ENCODE peak calls at places on chromosomes 6 and 20, in seven cellular contexts. One of them, this sample, is unnamed.
A peak's percentile ranks its signal among the peaks of the same experiment; 100 is the strongest.

GRCh38 chr20:23149623-23150279 is 63.6 kb upstream of the CD93 start:
- DNase-seq in heart right ventricle: no peak
- DNase-seq in activated naive CD8-positive, alpha-beta T cell treated with anti-CD3 and anti-CD28 coated beads, Interleukin-2, amount 50 U/mL, for 24 hours: no peak
- DNase-seq in fibroblast of lung: no peak
- DNase-seq in prostate gland: no peak
- DNase-seq in AG09319: no peak
- DNase-seq in Calu3: no peak
- DNase-seq in this sample: peak; percentile 14

GRCh38 chr20:49377326-49377725 is 99.5 kb upstream of the ZNFX1 start:
- DNase-seq in Calu3: no peak
- DNase-seq in fibroblast of lung: no peak
- DNase-seq in activated naive CD8-positive, alpha-beta T cell treated with anti-CD3 and anti-CD28 coated beads, Interleukin-2, amount 50 U/mL, for 24 hours: no peak
- DNase-seq in prostate gland: no peak
- DNase-seq in AG09319: no peak
- DNase-seq in heart right ventricle: no peak
- DNase-seq in this sample: no peak

GRCh38 chr20:23087587-23088275 is 1.6 kb upstream of the CD93 start:
- DNase-seq in prostate gland: no peak
- DNase-seq in heart right ventricle: no peak
- DNase-seq in AG09319: no peak
- DNase-seq in Calu3: no peak
- DNase-seq in activated naive CD8-positive, alpha-beta T cell treated with anti-CD3 and anti-CD28 coated beads, Interleukin-2, amount 50 U/mL, for 24 hours: no peak
- DNase-seq in fibroblast of lung: no peak
- DNase-seq in this sample: no peak

GRCh38 chr20:44805991-44806729 is 4.2 kb downstream of the RIMS4 start:
- DNase-seq in activated naive CD8-positive, alpha-beta T cell treated with anti-CD3 and anti-CD28 coated beads, Interleukin-2, amount 50 U/mL, for 24 hours: no peak
- DNase-seq in prostate gland: no peak
- DNase-seq in heart right ventricle: no peak
- DNase-seq in AG09319: peak; percentile 93
- DNase-seq in Calu3: no peak
- DNase-seq in fibroblast of lung: peak; percentile 93
- DNase-seq in this sample: no peak

GRCh38 chr6:35046862-35047261 is 94.3 kb downstream of the TCP11 start:
- DNase-seq in activated naive CD8-positive, alpha-beta T cell treated with anti-CD3 and anti-CD28 coated beads, Interleukin-2, amount 50 U/mL, for 24 hours: no peak
- DNase-seq in Calu3: no peak
- DNase-seq in fibroblast of lung: no peak
- DNase-seq in prostate gland: no peak
- DNase-seq in heart right ventricle: no peak
- DNase-seq in AG09319: no peak
- DNase-seq in this sample: no peak

GRCh38 chr6:45841062-45841461 is 174.6 kb downstream of the CLIC5 start:
- DNase-seq in Calu3: no peak
- DNase-seq in fibroblast of lung: no peak
- DNase-seq in prostate gland: no peak
- DNase-seq in heart right ventricle: no peak
- DNase-seq in activated naive CD8-positive, alpha-beta T cell treated with anti-CD3 and anti-CD28 coated beads, Interleukin-2, amount 50 U/mL, for 24 hours: no peak
- DNase-seq in AG09319: no peak
- DNase-seq in this sample: no peak

GRCh38 chr6:30885999-30886896 is 1.9 kb downstream of the DDR1 start:
- DNase-seq in heart right ventricle: peak; percentile 46
- DNase-seq in activated naive CD8-positive, alpha-beta T cell treated with anti-CD3 and anti-CD28 coated beads, Interleukin-2, amount 50 U/mL, for 24 hours: peak; percentile 13
- DNase-seq in prostate gland: peak; percentile 94
- DNase-seq in AG09319: no peak
- DNase-seq in Calu3: peak; percentile 87
- DNase-seq in fibroblast of lung: peak; percentile 52
- DNase-seq in this sample: peak; percentile 49

GRCh38 chr6:30752164-30752927 is 8.0 kb upstream of the IER3 start:
- DNase-seq in prostate gland: peak; percentile 94
- DNase-seq in heart right ventricle: peak; percentile 88
- DNase-seq in activated naive CD8-positive, alpha-beta T cell treated with anti-CD3 and anti-CD28 coated beads, Interleukin-2, amount 50 U/mL, for 24 hours: no peak
- DNase-seq in fibroblast of lung: peak; percentile 100
- DNase-seq in Calu3: peak; percentile 100
- DNase-seq in AG09319: peak; percentile 99
- DNase-seq in this sample: peak; percentile 83

GRCh38 chr20:24007073-24007595 is 18.6 kb upstream of the GGTLC1 start:
- DNase-seq in prostate gland: no peak
- DNase-seq in activated naive CD8-positive, alpha-beta T cell treated with anti-CD3 and anti-CD28 coated beads, Interleukin-2, amount 50 U/mL, for 24 hours: no peak
- DNase-seq in fibroblast of lung: no peak
- DNase-seq in AG09319: no peak
- DNase-seq in heart right ventricle: no peak
- DNase-seq in Calu3: no peak
- DNase-seq in this sample: no peak

GRCh38 chr20:40720826-40721225 is 31.8 kb upstream of the MAFB start:
- DNase-seq in AG09319: no peak
- DNase-seq in prostate gland: no peak
- DNase-seq in heart right ventricle: no peak
- DNase-seq in Calu3: no peak
- DNase-seq in activated naive CD8-positive, alpha-beta T cell treated with anti-CD3 and anti-CD28 coated beads, Interleukin-2, amount 50 U/mL, for 24 hours: no peak
- DNase-seq in fibroblast of lung: no peak
- DNase-seq in this sample: no peak

GRCh38 chr20:49810491-49811190 is 2.0 kb upstream of the SLC9A8 start:
- DNase-seq in heart right ventricle: no peak
- DNase-seq in Calu3: no peak
- DNase-seq in prostate gland: no peak
- DNase-seq in AG09319: no peak
- DNase-seq in fibroblast of lung: no peak
- DNase-seq in activated naive CD8-positive, alpha-beta T cell treated with anti-CD3 and anti-CD28 coated beads, Interleukin-2, amount 50 U/mL, for 24 hours: no peak
- DNase-seq in this sample: no peak

GRCh38 chr6:100203391-100203790 is 209.4 kb upstream of the MCHR2 start:
- DNase-seq in activated naive CD8-positive, alpha-beta T cell treated with anti-CD3 and anti-CD28 coated beads, Interleukin-2, amount 50 U/mL, for 24 hours: no peak
- DNase-seq in prostate gland: no peak
- DNase-seq in fibroblast of lung: peak; percentile 96
- DNase-seq in heart right ventricle: no peak
- DNase-seq in Calu3: peak; percentile 24
- DNase-seq in AG09319: peak; percentile 78
- DNase-seq in this sample: no peak

GRCh38 chr6:54074591-54075195 is 36.5 kb upstream of the MLIP start:
- DNase-seq in prostate gland: no peak
- DNase-seq in activated naive CD8-positive, alpha-beta T cell treated with anti-CD3 and anti-CD28 coated beads, Interleukin-2, amount 50 U/mL, for 24 hours: no peak
- DNase-seq in heart right ventricle: no peak
- DNase-seq in Calu3: no peak
- DNase-seq in AG09319: no peak
- DNase-seq in fibroblast of lung: no peak
- DNase-seq in this sample: no peak

GRCh38 chr20:46647469-46647868 is 3.8 kb downstream of the SLC13A3 start:
- DNase-seq in AG09319: no peak
- DNase-seq in Calu3: no peak
- DNase-seq in fibroblast of lung: no peak
- DNase-seq in activated naive CD8-positive, alpha-beta T cell treated with anti-CD3 and anti-CD28 coated beads, Interleukin-2, amount 50 U/mL, for 24 hours: no peak
- DNase-seq in prostate gland: no peak
- DNase-seq in heart right ventricle: no peak
- DNase-seq in this sample: no peak

GRCh38 chr20:61654726-61655125 is 402.7 kb downstream of the CDH4 start:
- DNase-seq in Calu3: no peak
- DNase-seq in heart right ventricle: no peak
- DNase-seq in fibroblast of lung: no peak
- DNase-seq in prostate gland: no peak
- DNase-seq in AG09319: no peak
- DNase-seq in activated naive CD8-positive, alpha-beta T cell treated with anti-CD3 and anti-CD28 coated beads, Interleukin-2, amount 50 U/mL, for 24 hours: no peak
- DNase-seq in this sample: no peak

GRCh38 chr6:139474145-139475108 is 100.0 kb upstream of the CITED2 start:
- DNase-seq in activated naive CD8-positive, alpha-beta T cell treated with anti-CD3 and anti-CD28 coated beads, Interleukin-2, amount 50 U/mL, for 24 hours: no peak
- DNase-seq in fibroblast of lung: peak; percentile 92
- DNase-seq in prostate gland: no peak
- DNase-seq in AG09319: no peak
- DNase-seq in heart right ventricle: no peak
- DNase-seq in Calu3: no peak
- DNase-seq in this sample: no peak

GRCh38 chr6:38776515-38776914 is 61.4 kb downstream of the DNAH8 start:
- DNase-seq in activated naive CD8-positive, alpha-beta T cell treated with anti-CD3 and anti-CD28 coated beads, Interleukin-2, amount 50 U/mL, for 24 hours: no peak
- DNase-seq in fibroblast of lung: no peak
- DNase-seq in AG09319: no peak
- DNase-seq in Calu3: no peak
- DNase-seq in prostate gland: no peak
- DNase-seq in heart right ventricle: no peak
- DNase-seq in this sample: no peak

GRCh38 chr6:167548451-167548850 is 223.6 kb downstream of the TTLL2 start:
- DNase-seq in heart right ventricle: no peak
- DNase-seq in activated naive CD8-positive, alpha-beta T cell treated with anti-CD3 and anti-CD28 coated beads, Interleukin-2, amount 50 U/mL, for 24 hours: no peak
- DNase-seq in prostate gland: no peak
- DNase-seq in Calu3: no peak
- DNase-seq in AG09319: no peak
- DNase-seq in fibroblast of lung: no peak
- DNase-seq in this sample: no peak

GRCh38 chr6:167574431-167575097 is 249.7 kb downstream of the TTLL2 start:
- DNase-seq in Calu3: no peak
- DNase-seq in prostate gland: no peak
- DNase-seq in AG09319: no peak
- DNase-seq in activated naive CD8-positive, alpha-beta T cell treated with anti-CD3 and anti-CD28 coated beads, Interleukin-2, amount 50 U/mL, for 24 hours: no peak
- DNase-seq in fibroblast of lung: no peak
- DNase-seq in heart right ventricle: peak; percentile 38
- DNase-seq in this sample: no peak

GRCh38 chr6:7153807-7154206 is 46.0 kb downstream of the RREB1 start:
- DNase-seq in heart right ventricle: no peak
- DNase-seq in prostate gland: no peak
- DNase-seq in fibroblast of lung: no peak
- DNase-seq in Calu3: no peak
- DNase-seq in AG09319: no peak
- DNase-seq in activated naive CD8-positive, alpha-beta T cell treated with anti-CD3 and anti-CD28 coated beads, Interleukin-2, amount 50 U/mL, for 24 hours: no peak
- DNase-seq in this sample: no peak

GRCh38 chr6:56480246-56480645 is 162.4 kb downstream of the DST start:
- DNase-seq in Calu3: no peak
- DNase-seq in AG09319: no peak
- DNase-seq in fibroblast of lung: no peak
- DNase-seq in activated naive CD8-positive, alpha-beta T cell treated with anti-CD3 and anti-CD28 coated beads, Interleukin-2, amount 50 U/mL, for 24 hours: no peak
- DNase-seq in prostate gland: no peak
- DNase-seq in heart right ventricle: no peak
- DNase-seq in this sample: no peak

GRCh38 chr6:140183881-140184280 is 809.4 kb upstream of the CITED2 start:
- DNase-seq in prostate gland: no peak
- DNase-seq in fibroblast of lung: no peak
- DNase-seq in Calu3: no peak
- DNase-seq in heart right ventricle: no peak
- DNase-seq in activated naive CD8-positive, alpha-beta T cell treated with anti-CD3 and anti-CD28 coated beads, Interleukin-2, amount 50 U/mL, for 24 hours: no peak
- DNase-seq in AG09319: no peak
- DNase-seq in this sample: no peak

GRCh38 chr6:160691617-160692016 is 10.4 kb upstream of the PLG start:
- DNase-seq in activated naive CD8-positive, alpha-beta T cell treated with anti-CD3 and anti-CD28 coated beads, Interleukin-2, amount 50 U/mL, for 24 hours: no peak
- DNase-seq in AG09319: no peak
- DNase-seq in prostate gland: no peak
- DNase-seq in Calu3: no peak
- DNase-seq in fibroblast of lung: no peak
- DNase-seq in heart right ventricle: no peak
- DNase-seq in this sample: no peak

GRCh38 chr20:34544109-34544793 is 14.3 kb upstream of the MAP1LC3A start:
- DNase-seq in Calu3: no peak
- DNase-seq in prostate gland: no peak
- DNase-seq in activated naive CD8-positive, alpha-beta T cell treated with anti-CD3 and anti-CD28 coated beads, Interleukin-2, amount 50 U/mL, for 24 hours: peak; percentile 21
- DNase-seq in heart right ventricle: no peak
- DNase-seq in AG09319: no peak
- DNase-seq in fibroblast of lung: no peak
- DNase-seq in this sample: no peak

GRCh38 chr6:112571886-112572285 is 224.8 kb downstream of the RFPL4B start:
- DNase-seq in fibroblast of lung: peak; percentile 66
- DNase-seq in AG09319: peak; percentile 38
- DNase-seq in heart right ventricle: no peak
- DNase-seq in Calu3: no peak
- DNase-seq in prostate gland: no peak
- DNase-seq in activated naive CD8-positive, alpha-beta T cell treated with anti-CD3 and anti-CD28 coated beads, Interleukin-2, amount 50 U/mL, for 24 hours: no peak
- DNase-seq in this sample: no peak

GRCh38 chr20:46571418-46571817 is 21.0 kb upstream of the OCSTAMP start:
- DNase-seq in fibroblast of lung: no peak
- DNase-seq in AG09319: no peak
- DNase-seq in heart right ventricle: no peak
- DNase-seq in activated naive CD8-positive, alpha-beta T cell treated with anti-CD3 and anti-CD28 coated beads, Interleukin-2, amount 50 U/mL, for 24 hours: no peak
- DNase-seq in Calu3: no peak
- DNase-seq in prostate gland: no peak
- DNase-seq in this sample: no peak

GRCh38 chr6:69835414-69836179 is 30.8 kb upstream of the COL19A1 start:
- DNase-seq in activated naive CD8-positive, alpha-beta T cell treated with anti-CD3 and anti-CD28 coated beads, Interleukin-2, amount 50 U/mL, for 24 hours: no peak
- DNase-seq in AG09319: peak; percentile 30
- DNase-seq in heart right ventricle: no peak
- DNase-seq in fibroblast of lung: peak; percentile 88
- DNase-seq in Calu3: peak; percentile 27
- DNase-seq in prostate gland: peak; percentile 16
- DNase-seq in this sample: no peak

GRCh38 chr20:48932375-48932941 is 10.9 kb downstream of the ARFGEF2 start:
- DNase-seq in Calu3: peak; percentile 54
- DNase-seq in fibroblast of lung: no peak
- DNase-seq in prostate gland: no peak
- DNase-seq in heart right ventricle: no peak
- DNase-seq in AG09319: no peak
- DNase-seq in activated naive CD8-positive, alpha-beta T cell treated with anti-CD3 and anti-CD28 coated beads, Interleukin-2, amount 50 U/mL, for 24 hours: no peak
- DNase-seq in this sample: no peak

GRCh38 chr6:151043944-151044343 is 178.4 kb downstream of the MTHFD1L start:
- DNase-seq in prostate gland: no peak
- DNase-seq in Calu3: no peak
- DNase-seq in fibroblast of lung: no peak
- DNase-seq in heart right ventricle: no peak
- DNase-seq in activated naive CD8-positive, alpha-beta T cell treated with anti-CD3 and anti-CD28 coated beads, Interleukin-2, amount 50 U/mL, for 24 hours: no peak
- DNase-seq in AG09319: no peak
- DNase-seq in this sample: no peak

GRCh38 chr6:133542056-133542821 is 301.1 kb downstream of the EYA4 start:
- DNase-seq in fibroblast of lung: no peak
- DNase-seq in heart right ventricle: no peak
- DNase-seq in Calu3: no peak
- DNase-seq in activated naive CD8-positive, alpha-beta T cell treated with anti-CD3 and anti-CD28 coated beads, Interleukin-2, amount 50 U/mL, for 24 hours: no peak
- DNase-seq in prostate gland: no peak
- DNase-seq in AG09319: no peak
- DNase-seq in this sample: no peak

GRCh38 chr6:122701666-122702065 is 77.8 kb upstream of the FABP7 start:
- DNase-seq in AG09319: no peak
- DNase-seq in fibroblast of lung: no peak
- DNase-seq in activated naive CD8-positive, alpha-beta T cell treated with anti-CD3 and anti-CD28 coated beads, Interleukin-2, amount 50 U/mL, for 24 hours: no peak
- DNase-seq in heart right ventricle: no peak
- DNase-seq in Calu3: no peak
- DNase-seq in prostate gland: no peak
- DNase-seq in this sample: no peak

GRCh38 chr6:148414836-148415235 is 72.2 kb downstream of the SASH1 start:
- DNase-seq in activated naive CD8-positive, alpha-beta T cell treated with anti-CD3 and anti-CD28 coated beads, Interleukin-2, amount 50 U/mL, for 24 hours: no peak
- DNase-seq in AG09319: no peak
- DNase-seq in prostate gland: no peak
- DNase-seq in heart right ventricle: no peak
- DNase-seq in Calu3: no peak
- DNase-seq in fibroblast of lung: peak; percentile 80
- DNase-seq in this sample: no peak

GRCh38 chr6:41937881-41938574 is 3.6 kb downstream of the CCND3 start:
- DNase-seq in heart right ventricle: peak; percentile 22
- DNase-seq in prostate gland: no peak
- DNase-seq in activated naive CD8-positive, alpha-beta T cell treated with anti-CD3 and anti-CD28 coated beads, Interleukin-2, amount 50 U/mL, for 24 hours: no peak
- DNase-seq in AG09319: no peak
- DNase-seq in Calu3: no peak
- DNase-seq in fibroblast of lung: peak; percentile 49
- DNase-seq in this sample: no peak

GRCh38 chr6:27479319-27480182 is 6.6 kb upstream of the ZNF184 start:
- DNase-seq in Calu3: peak; percentile 88
- DNase-seq in AG09319: peak; percentile 86
- DNase-seq in prostate gland: peak; percentile 76
- DNase-seq in heart right ventricle: peak; percentile 76
- DNase-seq in fibroblast of lung: peak; percentile 97
- DNase-seq in activated naive CD8-positive, alpha-beta T cell treated with anti-CD3 and anti-CD28 coated beads, Interleukin-2, amount 50 U/mL, for 24 hours: peak; percentile 83
- DNase-seq in this sample: peak; percentile 63

GRCh38 chr6:21826031-21826430 is 232.5 kb downstream of the SOX4 start:
- DNase-seq in prostate gland: no peak
- DNase-seq in activated naive CD8-positive, alpha-beta T cell treated with anti-CD3 and anti-CD28 coated beads, Interleukin-2, amount 50 U/mL, for 24 hours: no peak
- DNase-seq in fibroblast of lung: no peak
- DNase-seq in Calu3: peak; percentile 62
- DNase-seq in heart right ventricle: no peak
- DNase-seq in AG09319: no peak
- DNase-seq in this sample: no peak

GRCh38 chr6:162230147-162230752 is 497.3 kb downstream of the PRKN start:
- DNase-seq in Calu3: no peak
- DNase-seq in activated naive CD8-positive, alpha-beta T cell treated with anti-CD3 and anti-CD28 coated beads, Interleukin-2, amount 50 U/mL, for 24 hours: no peak
- DNase-seq in heart right ventricle: no peak
- DNase-seq in prostate gland: no peak
- DNase-seq in AG09319: no peak
- DNase-seq in fibroblast of lung: no peak
- DNase-seq in this sample: no peak